ENCODE peak calls at places on chromosomes 5 and 9, in nine cellular contexts. E, G, L, V, Q, D, H, Y and C are unnamed samples.

GRCh38 chr5:95050708-95051107 is 234.2 kb downstream of the MCTP1 start:
- DNase-seq in G (no peak), H (no peak), Q (no peak), L (no peak), Y (no peak), V (no peak), E (no peak), D (no peak), C (no peak)

GRCh38 chr5:134529460-134529859 is 4.0 kb downstream of the JADE2 start:
- DNase-seq in G (no peak), D (no peak), H (no peak), L (no peak), Y (no peak), Q (no peak), E (no peak), V (no peak), C (no peak)

GRCh38 chr5:7671420-7671819 is 179.5 kb downstream of the CFAP90 start:
- DNase-seq in Q (no peak), D (no peak), Y (no peak), H (no peak), G (no peak), E (no peak), L (no peak), V (no peak), C (no peak)

GRCh38 chr5:134003957-134004625 is 684 bp downstream of the VDAC1 start:
- DNase-seq in H (peak), Y (no peak), V (peak), D (no peak), E (peak), L (peak), Q (peak), G (peak), C (peak)

GRCh38 chr5:89065919-89066318 is 182.9 kb upstream of the MEF2C start:
- DNase-seq in V (no peak), Q (no peak), E (no peak), H (no peak), D (no peak), L (no peak), G (no peak), Y (no peak), C (no peak)

GRCh38 chr9:121816449-121816817 is 165.0 kb downstream of the DAB2IP start:
- DNase-seq in Q (no peak), H (no peak), G (no peak), V (no peak), E (no peak), D (no peak), Y (no peak), L (no peak), C (no peak)

GRCh38 chr9:89564257-89564878 is 40.4 kb upstream of the GADD45G start:
- DNase-seq in E (peak), Q (no peak), L (no peak), G (no peak), D (no peak), V (no peak), Y (no peak), H (no peak), C (peak)

GRCh38 chr5:71586052-71586940 is 844 bp upstream of the MCCC2 start:
- DNase-seq in H (no peak), E (peak), D (no peak), G (no peak), V (peak), Q (peak), L (no peak), Y (peak), C (peak)

GRCh38 chr5:156523607-156524006 is 196.6 kb downstream of the SGCD start:
- DNase-seq in Q (no peak), D (no peak), H (no peak), V (no peak), G (no peak), L (no peak), E (no peak), Y (no peak), C (no peak)

GRCh38 chr5:132499440-132500243 is 9.1 kb upstream of the IRF1 start:
- DNase-seq in D (no peak), E (no peak), Y (no peak), G (peak), L (no peak), V (no peak), Q (no peak), H (peak), C (no peak)

GRCh38 chr9:116901260-116901659 is 214.2 kb downstream of the TRIM32 start:
- DNase-seq in E (no peak), D (no peak), H (no peak), Q (no peak), G (no peak), Y (no peak), L (no peak), V (peak), C (no peak)

DNA sequence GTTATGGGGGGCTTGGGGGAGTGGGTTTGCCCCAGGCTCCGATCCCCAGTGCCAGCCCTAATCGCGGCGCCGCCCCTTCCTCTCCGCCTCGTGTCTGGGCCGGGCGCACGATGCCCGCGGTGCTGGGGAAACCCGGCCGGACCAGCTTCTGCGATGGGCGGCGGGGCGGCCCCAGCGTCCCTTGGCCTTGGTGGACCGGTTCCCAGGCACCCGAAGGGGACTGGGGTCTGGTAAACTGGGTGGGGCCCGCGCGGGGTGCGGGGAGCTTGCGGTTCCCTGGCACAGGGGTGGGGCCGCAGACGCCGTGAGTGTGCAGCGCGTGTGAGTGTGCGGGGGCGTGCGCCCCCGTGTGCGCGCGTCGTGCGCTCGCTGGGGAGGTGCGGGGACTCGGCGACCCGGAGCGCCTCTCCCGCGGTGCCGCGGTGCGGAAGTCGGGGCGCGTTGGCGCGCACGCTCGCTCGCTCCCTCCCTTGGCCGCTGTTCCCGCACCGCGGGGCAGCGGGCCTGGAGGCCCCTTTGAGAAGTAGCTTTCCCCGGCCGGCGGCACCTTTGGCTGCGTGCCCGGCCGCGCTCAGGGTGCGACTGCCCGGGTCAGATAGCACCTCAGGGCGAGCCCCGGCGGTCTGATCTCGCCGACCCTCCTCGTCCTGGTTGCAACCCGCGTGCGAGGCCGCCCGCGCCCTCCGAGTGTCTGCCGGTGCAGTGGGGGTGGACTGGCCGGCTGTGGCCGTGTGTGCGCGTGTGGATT is 568 bp downstream of the MACIR start:
- DNase-seq in L (peak), H (peak), E (peak), D (peak), Y (peak), Q (peak), G (peak), V (peak), C (peak)
- TF ChIP-seq POLR2A in L (no peak), H (no peak), E (no peak), D (peak), Y (peak), Q (no peak), G (no peak), V (no peak), C (peak)

GRCh38 chr9:134266418-134266817 is 59.8 kb upstream of the RXRA start:
- DNase-seq in G (no peak), V (no peak), Y (no peak), Q (no peak), E (no peak), D (no peak), H (no peak), L (no peak), C (no peak)

GRCh38 chr9:134262035-134262434 is 64.2 kb upstream of the RXRA start:
- DNase-seq in Y (no peak), Q (no peak), L (no peak), E (no peak), D (no peak), H (no peak), G (no peak), V (no peak), C (no peak)

GRCh38 chr9:134263575-134263974 is 62.7 kb upstream of the RXRA start:
- DNase-seq in E (no peak), H (no peak), Q (no peak), Y (no peak), V (no peak), G (no peak), D (no peak), L (no peak), C (no peak)

GRCh38 chr9:134265078-134265477 is 61.2 kb upstream of the RXRA start:
- DNase-seq in E (no peak), Q (no peak), H (no peak), G (peak), V (no peak), L (no peak), D (no peak), Y (no peak), C (no peak)

DNA sequence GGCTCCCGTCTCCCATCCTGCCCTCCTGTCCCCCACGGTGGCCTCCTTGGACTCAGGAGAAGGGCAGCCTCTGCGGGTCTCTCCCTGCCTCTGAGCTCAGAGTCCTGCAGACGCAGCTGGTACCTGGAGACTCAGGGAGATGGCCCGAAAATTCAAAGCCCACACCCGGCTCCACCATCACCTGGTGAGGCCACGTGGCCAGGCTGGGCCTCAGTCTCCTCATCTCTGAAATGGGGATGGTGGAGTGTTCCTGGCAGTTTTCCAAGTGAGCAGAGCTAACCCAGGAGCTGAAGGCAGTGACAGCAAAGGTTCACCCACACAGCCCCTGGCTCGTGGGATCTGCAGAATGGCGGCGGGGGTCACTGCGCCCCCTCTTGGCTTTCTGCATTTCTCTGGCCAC is 62.1 kb upstream of the RXRA start:
- DNase-seq in D (no peak), Y (no peak), H (no peak), Q (no peak), G (no peak), L (no peak), V (no peak), E (no peak), C (no peak)
- TF ChIP-seq POLR2A in D (no peak), Y (no peak), H (no peak), Q (no peak), G (no peak), L (no peak), V (no peak), E (no peak), C (no peak)

GRCh38 chr5:52800394-52801213 is 12.9 kb downstream of the ITGA1 start:
- DNase-seq in L (peak), D (peak), H (peak), E (peak), V (peak), G (peak), Q (peak), Y (peak), C (peak)
- TF ChIP-seq POLR2A in L (no peak), D (peak), H (peak), E (no peak), V (no peak), G (no peak), Q (no peak), Y (peak), C (peak)

GRCh38 chr9:95003694-95004451 is 277.4 kb downstream of the AOPEP start:
- DNase-seq in E (peak), Q (peak), Y (peak), H (peak), D (no peak), L (peak), G (peak), V (peak), C (peak)
- TF ChIP-seq POLR2A in E (no peak), Q (no peak), Y (no peak), H (no peak), D (peak), L (no peak), G (no peak), V (no peak), C (no peak)